ENCODE peak calls at places on chromosomes 1 and 21, in six cellular contexts. H, A, M, L, D and Z are unnamed samples.
A peak's percentile ranks its signal among the peaks of the same experiment; 100 is the strongest.

GRCh38 chr1:29830383-29830782 is 594.1 kb downstream of the PTPRU start:
- DNase-seq in H (no peak), A (no peak), M (no peak), L (no peak), D (no peak), Z (no peak)

GRCh38 chr21:45154511-45155508 is 80.4 kb downstream of the ADARB1 start:
- DNase-seq in H (no peak), A (no peak), M (no peak), L (no peak), D (peak; percentile 72), Z (no peak)

GRCh38 chr1:5917281-5917590 is 75.0 kb downstream of the NPHP4 start:
- DNase-seq in H (no peak), A (no peak), M (no peak), L (no peak), D (no peak), Z (no peak)

GRCh38 chr1:26626994-26627393 is 68.8 kb upstream of the ARID1A start:
- DNase-seq in H (no peak), A (no peak), M (no peak), L (no peak), D (no peak), Z (no peak)

GRCh38 chr1:6523566-6523965 is 30.7 kb downstream of the NOL9 start:
- DNase-seq in H (no peak), A (no peak), M (no peak), L (no peak), D (peak; percentile 78), Z (no peak)

GRCh38 chr1:25566730-25567341 is 23.4 kb downstream of the LDLRAP1 start:
- DNase-seq in H (no peak), A (no peak), M (no peak), L (no peak), D (peak; percentile 88), Z (no peak)

GRCh38 chr1:206131037-206131436 is 13.8 kb upstream of the AVPR1B start:
- DNase-seq in H (no peak), A (no peak), M (no peak), L (no peak), D (no peak), Z (no peak)

GRCh38 chr1:214332950-214333798 is 52.2 kb downstream of the SMYD2 start:
- DNase-seq in H (no peak), A (peak; percentile 20), M (no peak), L (no peak), D (peak; percentile 76), Z (no peak)

GRCh38 chr1:15017105-15017504 is 136.4 kb upstream of the TMEM51 start:
- DNase-seq in H (no peak), A (no peak), M (no peak), L (no peak), D (no peak), Z (no peak)

GRCh38 chr21:34846601-34847112 is 177.9 kb downstream of the CLIC6 start:
- DNase-seq in H (no peak), A (no peak), M (no peak), L (no peak), D (peak; percentile 44), Z (no peak)

GRCh38 chr1:9181990-9182783 is 52.4 kb upstream of the H6PD start:
- DNase-seq in H (no peak), A (peak; percentile 44), M (no peak), L (no peak), D (peak; percentile 45), Z (no peak)

GRCh38 chr1:44355582-44356305 is 687 bp upstream of the ERI3 start:
- DNase-seq in H (no peak), A (no peak), M (no peak), L (no peak), D (no peak), Z (no peak)

GRCh38 chr1:189859385-189859977 is 618.2 kb downstream of the BRINP3 start:
- DNase-seq in H (no peak), A (no peak), M (no peak), L (no peak), D (no peak), Z (no peak)

GRCh38 chr1:25795955-25796806 is 3.8 kb upstream of the SELENON start:
- DNase-seq in H (no peak), A (peak; percentile 84), M (no peak), L (peak; percentile 37), D (no peak), Z (peak; percentile 58)

GRCh38 chr1:116853680-116854191 is 56.0 kb upstream of the PTGFRN start:
- DNase-seq in H (peak; percentile 76), A (peak; percentile 58), M (no peak), L (no peak), D (peak; percentile 56), Z (no peak)

GRCh38 chr1:174965006-174965971 is 34.5 kb upstream of the CACYBP start:
- DNase-seq in H (no peak), A (no peak), M (no peak), L (peak; percentile 29), D (no peak), Z (no peak)

GRCh38 chr1:77673716-77674355 is 8.6 kb downstream of the ZZZ3 start:
- DNase-seq in H (no peak), A (no peak), M (no peak), L (no peak), D (peak; percentile 46), Z (no peak)

GRCh38 chr1:197868751-197869501 is 33.5 kb upstream of the C1orf53 start:
- DNase-seq in H (peak; percentile 17), A (peak; percentile 8), M (no peak), L (peak; percentile 9), D (peak; percentile 75), Z (peak; percentile 7)

GRCh38 chr1:238753205-238753720 is 633.1 kb upstream of the CHRM3 start:
- DNase-seq in H (no peak), A (no peak), M (no peak), L (no peak), D (no peak), Z (no peak)

GRCh38 chr21:25183577-25183976 is 423.7 kb downstream of the MRPL39 start:
- DNase-seq in H (no peak), A (no peak), M (no peak), L (no peak), D (no peak), Z (no peak)

GRCh38 chr1:160629286-160630210 is 17.3 kb downstream of the SLAMF1 start:
- DNase-seq in H (no peak), A (no peak), M (peak; percentile 25), L (peak; percentile 76), D (no peak), Z (no peak)

GRCh38 chr1:165841582-165842362 is 14.4 kb downstream of the UCK2 start:
- DNase-seq in H (no peak), A (no peak), M (no peak), L (no peak), D (no peak), Z (no peak)

GRCh38 chr1:19599810-19600209 is 44.3 kb upstream of the NBL1 start:
- DNase-seq in H (no peak), A (no peak), M (no peak), L (no peak), D (no peak), Z (no peak)

GRCh38 chr1:240004086-240004749 is 87.5 kb upstream of the FMN2 start:
- DNase-seq in H (no peak), A (no peak), M (no peak), L (no peak), D (peak; percentile 48), Z (no peak)

GRCh38 chr21:45542242-45542666 is at the start of gene SLC19A1:
- DNase-seq in H (peak; percentile 8), A (peak; percentile 64), M (no peak), L (peak; percentile 58), D (peak; percentile 96), Z (peak; percentile 59)

GRCh38 chr1:203364013-203364730 is 13.2 kb upstream of the FMOD start:
- DNase-seq in H (no peak), A (no peak), M (no peak), L (no peak), D (no peak), Z (no peak)

GRCh38 chr1:232319106-232319505 is 310.8 kb downstream of the SIPA1L2 start:
- DNase-seq in H (no peak), A (peak; percentile 34), M (no peak), L (no peak), D (no peak), Z (no peak)

GRCh38 chr21:46304955-46305354 is 18.7 kb downstream of the C21orf58 start:
- DNase-seq in H (no peak), A (no peak), M (no peak), L (no peak), D (no peak), Z (no peak)

GRCh38 chr1:24903560-24903954 is 26.5 kb downstream of the RUNX3 start:
- DNase-seq in H (no peak), A (no peak), M (no peak), L (no peak), D (no peak), Z (no peak)

GRCh38 chr1:165703648-165704047 is 5.3 kb upstream of the ALDH9A1 start:
- DNase-seq in H (no peak), A (no peak), M (no peak), L (no peak), D (no peak), Z (no peak)

GRCh38 chr1:31931241-31932225 is 6.6 kb downstream of the PTP4A2 start:
- DNase-seq in H (no peak), A (no peak), M (no peak), L (no peak), D (peak; percentile 51), Z (no peak)

GRCh38 chr1:43650306-43650941 is 475 bp downstream of the KDM4A start:
- DNase-seq in H (peak; percentile 100), A (peak; percentile 98), M (peak; percentile 85), L (peak; percentile 88), D (peak; percentile 100), Z (peak; percentile 95)